ENCODE peak calls at places on chromosomes 3 and 15, in nine cellular contexts. K is left ventricle myocardium inferior; U is right lobe of liver; R is EH; W is COR-L47; L is stromal cell of bone marrow; N is RPMI8226; T is stimulated activated naive B cell treated with anti-CD40 and anti-IgM and Interleukin-4, amounts not matched to agents 10 μg/mL and 1 μg/mL and 100 μg/mL, for 72 hours; B is substantia nigra. H is an unnamed sample.

GRCh38 chr3:42660898-42661297 is 7.4 kb downstream of the ZBTB47 start:
- DNase-seq in K (no peak), U (no peak), R (peak; percentile 32), W (no peak), L (no peak), N (peak; percentile 76), T (no peak), B (no peak), H (no peak)

GRCh38 chr15:67176195-67176971 is 78.1 kb downstream of the AAGAB start:
- DNase-seq in K (peak; percentile 68), U (no peak), R (no peak), W (no peak), L (no peak), N (no peak), T (no peak), B (no peak), H (peak; percentile 30)

GRCh38 chr15:68787609-68788264 is 33.0 kb downstream of the ANP32A start:
- DNase-seq in K (no peak), U (no peak), R (no peak), W (no peak), L (no peak), N (no peak), T (no peak), B (no peak), H (no peak)

GRCh38 chr3:128484404-128485282 is 8.4 kb downstream of the GATA2 start:
- DNase-seq in K (no peak), U (no peak), R (peak; percentile 62), W (no peak), L (no peak), N (no peak), T (no peak), B (no peak), H (no peak)

GRCh38 chr3:194688207-194688711 is 2.6 kb downstream of the FAM43A start:
- DNase-seq in K (peak; percentile 56), U (peak; percentile 63), R (peak; percentile 50), W (peak; percentile 24), L (no peak), N (peak; percentile 52), T (peak; percentile 51), B (no peak), H (no peak)

GRCh38 chr3:119631529-119631928 is 28.9 kb downstream of the POPDC2 start:
- DNase-seq in K (no peak), U (no peak), R (peak; percentile 16), W (no peak), L (no peak), N (no peak), T (no peak), B (no peak), H (no peak)

GRCh38 chr15:79349526-79349925 is 38.6 kb downstream of the TMED3 start:
- DNase-seq in K (no peak), U (no peak), R (peak; percentile 5), W (no peak), L (no peak), N (no peak), T (no peak), B (no peak), H (no peak)

GRCh38 chr3:30437172-30437571 is 169.2 kb upstream of the TGFBR2 start:
- DNase-seq in K (no peak), U (no peak), R (peak; percentile 30), W (no peak), L (peak; percentile 47), N (no peak), T (no peak), B (no peak), H (no peak)

GRCh38 chr3:157226173-157226847 is 66.4 kb upstream of the CCNL1 start:
- DNase-seq in K (no peak), U (no peak), R (peak; percentile 41), W (no peak), L (peak; percentile 38), N (no peak), T (no peak), B (no peak), H (no peak)

GRCh38 chr3:138381950-138382715 is 33.8 kb downstream of the MRAS start:
- DNase-seq in K (peak; percentile 74), U (peak; percentile 80), R (peak; percentile 72), W (no peak), L (peak; percentile 34), N (no peak), T (no peak), B (no peak), H (no peak)

GRCh38 chr3:31242026-31242455 is 290.7 kb upstream of the STT3B start:
- DNase-seq in K (no peak), U (no peak), R (no peak), W (no peak), L (no peak), N (no peak), T (no peak), B (no peak), H (no peak)

GRCh38 chr3:25237602-25238001 is 190.5 kb upstream of the RARB start:
- DNase-seq in K (no peak), U (no peak), R (no peak), W (no peak), L (no peak), N (no peak), T (no peak), B (no peak), H (no peak)

GRCh38 chr3:128681277-128681829 is 30.7 kb upstream of the RPN1 start:
- DNase-seq in K (no peak), U (no peak), R (no peak), W (no peak), L (no peak), N (no peak), T (no peak), B (no peak), H (peak; percentile 52)

GRCh38 chr3:194990454-194991337 is 280.3 kb downstream of the XXYLT1 start:
- DNase-seq in K (no peak), U (no peak), R (no peak), W (no peak), L (no peak), N (no peak), T (no peak), B (no peak), H (no peak)